ENCODE peak calls at places on chromosome 1, in nine cellular contexts. One of them, this sample, is unnamed.

GRCh38 chr1:212967767-212968166 is 17.4 kb downstream of the VASH2 start:
- DNase-seq in activated CD4-positive, alpha-beta T cell treated with anti-CD3 and anti-CD28 coated beads, Interleukin-2, amount 50 U/mL, for 24 hours: no peak
- DNase-seq in HEK293T: peak
- DNase-seq in D341Med: peak
- DNase-seq in EL: peak
- DNase-seq in small intestine: peak
- DNase-seq in left ventricle myocardium inferior: no peak
- DNase-seq in HTR-8/SVneo: peak
- DNase-seq in activated T-cell treated with anti-CD3 and anti-CD28 coated beads for 4 hours: no peak
- DNase-seq in this sample: peak

GRCh38 chr1:28860332-28861073 is 48.5 kb downstream of the OPRD1 start:
- DNase-seq in HEK293T: peak
- DNase-seq in HTR-8/SVneo: no peak
- DNase-seq in left ventricle myocardium inferior: no peak
- DNase-seq in EL: peak
- DNase-seq in small intestine: peak
- DNase-seq in activated T-cell treated with anti-CD3 and anti-CD28 coated beads for 4 hours: no peak
- DNase-seq in activated CD4-positive, alpha-beta T cell treated with anti-CD3 and anti-CD28 coated beads, Interleukin-2, amount 50 U/mL, for 24 hours: no peak
- DNase-seq in D341Med: no peak
- DNase-seq in this sample: no peak

GRCh38 chr1:247079141-247079874 is 697 bp upstream of the ZNF670 start:
- DNase-seq in HEK293T: peak
- DNase-seq in D341Med: no peak
- DNase-seq in left ventricle myocardium inferior: no peak
- DNase-seq in activated CD4-positive, alpha-beta T cell treated with anti-CD3 and anti-CD28 coated beads, Interleukin-2, amount 50 U/mL, for 24 hours: no peak
- DNase-seq in activated T-cell treated with anti-CD3 and anti-CD28 coated beads for 4 hours: no peak
- DNase-seq in small intestine: peak
- DNase-seq in HTR-8/SVneo: no peak
- DNase-seq in EL: no peak
- DNase-seq in this sample: no peak

GRCh38 chr1:171142081-171142450 is 43.0 kb upstream of the FMO2 start:
- DNase-seq in left ventricle myocardium inferior: peak
- DNase-seq in small intestine: no peak
- DNase-seq in D341Med: no peak
- DNase-seq in EL: peak
- DNase-seq in HEK293T: no peak
- DNase-seq in activated CD4-positive, alpha-beta T cell treated with anti-CD3 and anti-CD28 coated beads, Interleukin-2, amount 50 U/mL, for 24 hours: no peak
- DNase-seq in HTR-8/SVneo: no peak
- DNase-seq in activated T-cell treated with anti-CD3 and anti-CD28 coated beads for 4 hours: no peak
- DNase-seq in this sample: no peak

GRCh38 chr1:94092210-94092613 is 28.7 kb downstream of the ABCA4 start:
- DNase-seq in HTR-8/SVneo: peak
- DNase-seq in activated CD4-positive, alpha-beta T cell treated with anti-CD3 and anti-CD28 coated beads, Interleukin-2, amount 50 U/mL, for 24 hours: no peak
- DNase-seq in left ventricle myocardium inferior: no peak
- DNase-seq in EL: peak
- DNase-seq in HEK293T: no peak
- DNase-seq in small intestine: no peak
- DNase-seq in D341Med: no peak
- DNase-seq in activated T-cell treated with anti-CD3 and anti-CD28 coated beads for 4 hours: no peak
- DNase-seq in this sample: no peak

GRCh38 chr1:246724725-246725095 is 501 bp downstream of the SCCPDH start:
- DNase-seq in D341Med: peak
- DNase-seq in activated T-cell treated with anti-CD3 and anti-CD28 coated beads for 4 hours: peak
- DNase-seq in EL: peak
- DNase-seq in small intestine: peak
- DNase-seq in activated CD4-positive, alpha-beta T cell treated with anti-CD3 and anti-CD28 coated beads, Interleukin-2, amount 50 U/mL, for 24 hours: no peak
- DNase-seq in HEK293T: peak
- DNase-seq in left ventricle myocardium inferior: no peak
- DNase-seq in HTR-8/SVneo: peak
- DNase-seq in this sample: peak

GRCh38 chr1:107450899-107451664 is 310.2 kb downstream of the NTNG1 start:
- DNase-seq in small intestine: no peak
- DNase-seq in EL: no peak
- DNase-seq in left ventricle myocardium inferior: no peak
- DNase-seq in D341Med: no peak
- DNase-seq in activated T-cell treated with anti-CD3 and anti-CD28 coated beads for 4 hours: no peak
- DNase-seq in HTR-8/SVneo: no peak
- DNase-seq in HEK293T: no peak
- DNase-seq in activated CD4-positive, alpha-beta T cell treated with anti-CD3 and anti-CD28 coated beads, Interleukin-2, amount 50 U/mL, for 24 hours: no peak
- DNase-seq in this sample: no peak

GRCh38 chr1:234963180-234963903 is 165.3 kb downstream of the TOMM20 start:
- DNase-seq in HTR-8/SVneo: no peak
- DNase-seq in left ventricle myocardium inferior: peak
- DNase-seq in HEK293T: no peak
- DNase-seq in activated T-cell treated with anti-CD3 and anti-CD28 coated beads for 4 hours: peak
- DNase-seq in EL: peak
- DNase-seq in D341Med: no peak
- DNase-seq in small intestine: peak
- DNase-seq in activated CD4-positive, alpha-beta T cell treated with anti-CD3 and anti-CD28 coated beads, Interleukin-2, amount 50 U/mL, for 24 hours: peak
- DNase-seq in this sample: no peak

GRCh38 chr1:73593804-73594203 is 604.2 kb downstream of the LRRIQ3 start:
- DNase-seq in left ventricle myocardium inferior: no peak
- DNase-seq in activated CD4-positive, alpha-beta T cell treated with anti-CD3 and anti-CD28 coated beads, Interleukin-2, amount 50 U/mL, for 24 hours: no peak
- DNase-seq in EL: peak
- DNase-seq in HTR-8/SVneo: no peak
- DNase-seq in D341Med: no peak
- DNase-seq in activated T-cell treated with anti-CD3 and anti-CD28 coated beads for 4 hours: no peak
- DNase-seq in HEK293T: no peak
- DNase-seq in small intestine: no peak
- DNase-seq in this sample: no peak

GRCh38 chr1:182446033-182446669 is 3.8 kb upstream of the RGSL1 start:
- DNase-seq in activated T-cell treated with anti-CD3 and anti-CD28 coated beads for 4 hours: peak
- DNase-seq in left ventricle myocardium inferior: no peak
- DNase-seq in HTR-8/SVneo: peak
- DNase-seq in HEK293T: peak
- DNase-seq in small intestine: peak
- DNase-seq in activated CD4-positive, alpha-beta T cell treated with anti-CD3 and anti-CD28 coated beads, Interleukin-2, amount 50 U/mL, for 24 hours: peak
- DNase-seq in EL: peak
- DNase-seq in D341Med: peak
- DNase-seq in this sample: peak

GRCh38 chr1:206786212-206786886 is 14.1 kb upstream of the IL10 start:
- DNase-seq in activated T-cell treated with anti-CD3 and anti-CD28 coated beads for 4 hours: no peak
- DNase-seq in left ventricle myocardium inferior: no peak
- DNase-seq in HEK293T: no peak
- DNase-seq in HTR-8/SVneo: no peak
- DNase-seq in EL: no peak
- DNase-seq in small intestine: no peak
- DNase-seq in D341Med: no peak
- DNase-seq in activated CD4-positive, alpha-beta T cell treated with anti-CD3 and anti-CD28 coated beads, Interleukin-2, amount 50 U/mL, for 24 hours: no peak
- DNase-seq in this sample: no peak

GRCh38 chr1:215004121-215004837 is 78.3 kb upstream of the KCNK2 start:
- DNase-seq in left ventricle myocardium inferior: no peak
- DNase-seq in D341Med: no peak
- DNase-seq in HEK293T: no peak
- DNase-seq in EL: no peak
- DNase-seq in HTR-8/SVneo: no peak
- DNase-seq in small intestine: no peak
- DNase-seq in activated CD4-positive, alpha-beta T cell treated with anti-CD3 and anti-CD28 coated beads, Interleukin-2, amount 50 U/mL, for 24 hours: no peak
- DNase-seq in activated T-cell treated with anti-CD3 and anti-CD28 coated beads for 4 hours: no peak
- DNase-seq in this sample: no peak

GRCh38 chr1:107935396-107936064 is 29.4 kb downstream of the VAV3 start:
- DNase-seq in activated CD4-positive, alpha-beta T cell treated with anti-CD3 and anti-CD28 coated beads, Interleukin-2, amount 50 U/mL, for 24 hours: peak
- DNase-seq in D341Med: no peak
- DNase-seq in HTR-8/SVneo: no peak
- DNase-seq in EL: no peak
- DNase-seq in HEK293T: no peak
- DNase-seq in activated T-cell treated with anti-CD3 and anti-CD28 coated beads for 4 hours: no peak
- DNase-seq in left ventricle myocardium inferior: no peak
- DNase-seq in small intestine: no peak
- DNase-seq in this sample: no peak

GRCh38 chr1:234721476-234722266 is 111.7 kb upstream of the IRF2BP2 start:
- DNase-seq in left ventricle myocardium inferior: peak
- DNase-seq in activated T-cell treated with anti-CD3 and anti-CD28 coated beads for 4 hours: no peak
- DNase-seq in EL: peak
- DNase-seq in D341Med: no peak
- DNase-seq in HTR-8/SVneo: no peak
- DNase-seq in HEK293T: no peak
- DNase-seq in activated CD4-positive, alpha-beta T cell treated with anti-CD3 and anti-CD28 coated beads, Interleukin-2, amount 50 U/mL, for 24 hours: no peak
- DNase-seq in small intestine: peak
- DNase-seq in this sample: peak

GRCh38 chr1:2481885-2482284 is 5.8 kb downstream of the PLCH2 start:
- DNase-seq in small intestine: peak
- DNase-seq in D341Med: no peak
- DNase-seq in HTR-8/SVneo: no peak
- DNase-seq in activated T-cell treated with anti-CD3 and anti-CD28 coated beads for 4 hours: no peak
- DNase-seq in EL: no peak
- DNase-seq in left ventricle myocardium inferior: no peak
- DNase-seq in activated CD4-positive, alpha-beta T cell treated with anti-CD3 and anti-CD28 coated beads, Interleukin-2, amount 50 U/mL, for 24 hours: no peak
- DNase-seq in HEK293T: no peak
- DNase-seq in this sample: no peak

GRCh38 chr1:180486092-180486491 is 16.3 kb downstream of the ACBD6 start:
- DNase-seq in left ventricle myocardium inferior: no peak
- DNase-seq in EL: no peak
- DNase-seq in HTR-8/SVneo: no peak
- DNase-seq in HEK293T: no peak
- DNase-seq in D341Med: no peak
- DNase-seq in activated T-cell treated with anti-CD3 and anti-CD28 coated beads for 4 hours: no peak
- DNase-seq in small intestine: no peak
- DNase-seq in activated CD4-positive, alpha-beta T cell treated with anti-CD3 and anti-CD28 coated beads, Interleukin-2, amount 50 U/mL, for 24 hours: no peak
- DNase-seq in this sample: peak

GRCh38 chr1:198667796-198668195 is 29.0 kb downstream of the PTPRC start:
- DNase-seq in left ventricle myocardium inferior: no peak
- DNase-seq in activated T-cell treated with anti-CD3 and anti-CD28 coated beads for 4 hours: no peak
- DNase-seq in D341Med: no peak
- DNase-seq in activated CD4-positive, alpha-beta T cell treated with anti-CD3 and anti-CD28 coated beads, Interleukin-2, amount 50 U/mL, for 24 hours: no peak
- DNase-seq in HTR-8/SVneo: no peak
- DNase-seq in EL: no peak
- DNase-seq in small intestine: no peak
- DNase-seq in HEK293T: no peak
- DNase-seq in this sample: no peak

GRCh38 chr1:10082785-10083479 is 50.2 kb downstream of the UBE4B start:
- DNase-seq in HEK293T: no peak
- DNase-seq in small intestine: no peak
- DNase-seq in left ventricle myocardium inferior: no peak
- DNase-seq in activated T-cell treated with anti-CD3 and anti-CD28 coated beads for 4 hours: no peak
- DNase-seq in HTR-8/SVneo: no peak
- DNase-seq in activated CD4-positive, alpha-beta T cell treated with anti-CD3 and anti-CD28 coated beads, Interleukin-2, amount 50 U/mL, for 24 hours: no peak
- DNase-seq in D341Med: no peak
- DNase-seq in EL: peak
- DNase-seq in this sample: no peak

GRCh38 chr1:110011527-110012041 is 22.8 kb upstream of the STRIP1 start:
- DNase-seq in left ventricle myocardium inferior: no peak
- DNase-seq in EL: peak
- DNase-seq in D341Med: peak
- DNase-seq in activated T-cell treated with anti-CD3 and anti-CD28 coated beads for 4 hours: no peak
- DNase-seq in HTR-8/SVneo: peak
- DNase-seq in HEK293T: peak
- DNase-seq in small intestine: peak
- DNase-seq in activated CD4-positive, alpha-beta T cell treated with anti-CD3 and anti-CD28 coated beads, Interleukin-2, amount 50 U/mL, for 24 hours: no peak
- DNase-seq in this sample: peak

GRCh38 chr1:51330331-51331201 is at the start of gene TTC39A:
- DNase-seq in EL: no peak
- DNase-seq in activated CD4-positive, alpha-beta T cell treated with anti-CD3 and anti-CD28 coated beads, Interleukin-2, amount 50 U/mL, for 24 hours: no peak
- DNase-seq in left ventricle myocardium inferior: no peak
- DNase-seq in small intestine: no peak
- DNase-seq in HEK293T: peak
- DNase-seq in HTR-8/SVneo: no peak
- DNase-seq in activated T-cell treated with anti-CD3 and anti-CD28 coated beads for 4 hours: no peak
- DNase-seq in D341Med: peak
- DNase-seq in this sample: no peak

GRCh38 chr1:236692722-236693121 is 6.4 kb downstream of the ACTN2 start:
- DNase-seq in activated T-cell treated with anti-CD3 and anti-CD28 coated beads for 4 hours: no peak
- DNase-seq in EL: no peak
- DNase-seq in D341Med: no peak
- DNase-seq in HEK293T: no peak
- DNase-seq in activated CD4-positive, alpha-beta T cell treated with anti-CD3 and anti-CD28 coated beads, Interleukin-2, amount 50 U/mL, for 24 hours: no peak
- DNase-seq in HTR-8/SVneo: no peak
- DNase-seq in left ventricle myocardium inferior: no peak
- DNase-seq in small intestine: no peak
- DNase-seq in this sample: no peak

This sample was measured in NCI-H1092 treated with DMSO at 0.1 percent for 48 hours.